ENCODE peak calls at places on chromosomes 6 and 20, in ten cellular contexts. One of them, this sample, is unnamed.
A peak's percentile ranks its signal among the peaks of the same experiment; 100 is the strongest.

GRCh38 chr6:40912158-40912946 is 126.7 kb downstream of the UNC5CL start:
- DNase-seq in ACHN: peak; percentile 23
- DNase-seq in left colon: peak; percentile 62
- DNase-seq in Daoy: peak; percentile 79
- DNase-seq in HCT116: no peak
- DNase-seq in HS-5: no peak
- DNase-seq in activated CD4-positive, alpha-beta T cell treated with anti-CD3 and anti-CD28 coated beads, Interleukin-2, amount 50 U/mL, for 24 hours: no peak
- DNase-seq in stimulated activated naive CD8-positive, alpha-beta T cell treated with anti-CD3 and anti-CD28 coated beads, Interleukin-15, Interleukin-2, amounts not matched to agents 100 U/mL and 50 U/mL, for 24 hours: peak; percentile 24
- DNase-seq in tibial nerve: no peak
- DNase-seq in activated B cell treated with CpG ODN at 0.5 μM for 24 hours: no peak
- DNase-seq in this sample: peak; percentile 36

GRCh38 chr6:4506806-4507205 is 269.4 kb upstream of the CDYL start:
- DNase-seq in stimulated activated naive CD8-positive, alpha-beta T cell treated with anti-CD3 and anti-CD28 coated beads, Interleukin-15, Interleukin-2, amounts not matched to agents 100 U/mL and 50 U/mL, for 24 hours: no peak
- DNase-seq in activated CD4-positive, alpha-beta T cell treated with anti-CD3 and anti-CD28 coated beads, Interleukin-2, amount 50 U/mL, for 24 hours: no peak
- DNase-seq in HCT116: no peak
- DNase-seq in activated B cell treated with CpG ODN at 0.5 μM for 24 hours: no peak
- DNase-seq in ACHN: no peak
- DNase-seq in HS-5: no peak
- DNase-seq in tibial nerve: no peak
- DNase-seq in left colon: no peak
- DNase-seq in Daoy: no peak
- DNase-seq in this sample: no peak

GRCh38 chr20:38732981-38733380 is 8.7 kb downstream of the SLC32A1 start:
- DNase-seq in activated CD4-positive, alpha-beta T cell treated with anti-CD3 and anti-CD28 coated beads, Interleukin-2, amount 50 U/mL, for 24 hours: no peak
- DNase-seq in left colon: no peak
- DNase-seq in tibial nerve: no peak
- DNase-seq in HCT116: no peak
- DNase-seq in ACHN: no peak
- DNase-seq in activated B cell treated with CpG ODN at 0.5 μM for 24 hours: no peak
- DNase-seq in Daoy: no peak
- DNase-seq in HS-5: no peak
- DNase-seq in stimulated activated naive CD8-positive, alpha-beta T cell treated with anti-CD3 and anti-CD28 coated beads, Interleukin-15, Interleukin-2, amounts not matched to agents 100 U/mL and 50 U/mL, for 24 hours: no peak
- DNase-seq in this sample: no peak

GRCh38 chr6:149864578-149865535 is 698 bp upstream of the LRP11 start:
- DNase-seq in activated B cell treated with CpG ODN at 0.5 μM for 24 hours: no peak
- DNase-seq in tibial nerve: no peak
- DNase-seq in Daoy: peak; percentile 70
- DNase-seq in left colon: peak; percentile 20
- DNase-seq in activated CD4-positive, alpha-beta T cell treated with anti-CD3 and anti-CD28 coated beads, Interleukin-2, amount 50 U/mL, for 24 hours: no peak
- DNase-seq in HS-5: no peak
- DNase-seq in ACHN: peak; percentile 74
- DNase-seq in HCT116: no peak
- DNase-seq in stimulated activated naive CD8-positive, alpha-beta T cell treated with anti-CD3 and anti-CD28 coated beads, Interleukin-15, Interleukin-2, amounts not matched to agents 100 U/mL and 50 U/mL, for 24 hours: peak; percentile 13
- DNase-seq in this sample: no peak

GRCh38 chr20:52402514-52402913 is 210.9 kb upstream of the ZFP64 start:
- DNase-seq in HCT116: no peak
- DNase-seq in stimulated activated naive CD8-positive, alpha-beta T cell treated with anti-CD3 and anti-CD28 coated beads, Interleukin-15, Interleukin-2, amounts not matched to agents 100 U/mL and 50 U/mL, for 24 hours: no peak
- DNase-seq in Daoy: no peak
- DNase-seq in HS-5: peak; percentile 61
- DNase-seq in left colon: no peak
- DNase-seq in tibial nerve: no peak
- DNase-seq in activated B cell treated with CpG ODN at 0.5 μM for 24 hours: no peak
- DNase-seq in activated CD4-positive, alpha-beta T cell treated with anti-CD3 and anti-CD28 coated beads, Interleukin-2, amount 50 U/mL, for 24 hours: no peak
- DNase-seq in ACHN: no peak
- DNase-seq in this sample: no peak

GRCh38 chr6:39224058-39224457 is 5.2 kb downstream of the KCNK5 start:
- DNase-seq in tibial nerve: no peak
- DNase-seq in HS-5: no peak
- DNase-seq in activated B cell treated with CpG ODN at 0.5 μM for 24 hours: no peak
- DNase-seq in activated CD4-positive, alpha-beta T cell treated with anti-CD3 and anti-CD28 coated beads, Interleukin-2, amount 50 U/mL, for 24 hours: no peak
- DNase-seq in Daoy: no peak
- DNase-seq in stimulated activated naive CD8-positive, alpha-beta T cell treated with anti-CD3 and anti-CD28 coated beads, Interleukin-15, Interleukin-2, amounts not matched to agents 100 U/mL and 50 U/mL, for 24 hours: no peak
- DNase-seq in HCT116: no peak
- DNase-seq in left colon: no peak
- DNase-seq in ACHN: no peak
- DNase-seq in this sample: no peak

GRCh38 chr6:169398342-169399105 is 144.9 kb upstream of the THBS2 start:
- DNase-seq in Daoy: no peak
- DNase-seq in tibial nerve: no peak
- DNase-seq in activated CD4-positive, alpha-beta T cell treated with anti-CD3 and anti-CD28 coated beads, Interleukin-2, amount 50 U/mL, for 24 hours: no peak
- DNase-seq in ACHN: no peak
- DNase-seq in stimulated activated naive CD8-positive, alpha-beta T cell treated with anti-CD3 and anti-CD28 coated beads, Interleukin-15, Interleukin-2, amounts not matched to agents 100 U/mL and 50 U/mL, for 24 hours: no peak
- DNase-seq in left colon: no peak
- DNase-seq in HCT116: no peak
- DNase-seq in HS-5: no peak
- DNase-seq in activated B cell treated with CpG ODN at 0.5 μM for 24 hours: no peak
- DNase-seq in this sample: no peak

GRCh38 chr6:130524552-130524951 is 158.7 kb downstream of the TMEM200A start:
- DNase-seq in activated CD4-positive, alpha-beta T cell treated with anti-CD3 and anti-CD28 coated beads, Interleukin-2, amount 50 U/mL, for 24 hours: no peak
- DNase-seq in tibial nerve: no peak
- DNase-seq in HS-5: no peak
- DNase-seq in stimulated activated naive CD8-positive, alpha-beta T cell treated with anti-CD3 and anti-CD28 coated beads, Interleukin-15, Interleukin-2, amounts not matched to agents 100 U/mL and 50 U/mL, for 24 hours: no peak
- DNase-seq in ACHN: no peak
- DNase-seq in activated B cell treated with CpG ODN at 0.5 μM for 24 hours: no peak
- DNase-seq in left colon: no peak
- DNase-seq in HCT116: no peak
- DNase-seq in Daoy: no peak
- DNase-seq in this sample: no peak

GRCh38 chr6:75751443-75751842 is 2.4 kb downstream of the MYO6 start:
- DNase-seq in activated B cell treated with CpG ODN at 0.5 μM for 24 hours: no peak
- DNase-seq in tibial nerve: no peak
- DNase-seq in Daoy: peak; percentile 33
- DNase-seq in HCT116: no peak
- DNase-seq in stimulated activated naive CD8-positive, alpha-beta T cell treated with anti-CD3 and anti-CD28 coated beads, Interleukin-15, Interleukin-2, amounts not matched to agents 100 U/mL and 50 U/mL, for 24 hours: no peak
- DNase-seq in HS-5: no peak
- DNase-seq in activated CD4-positive, alpha-beta T cell treated with anti-CD3 and anti-CD28 coated beads, Interleukin-2, amount 50 U/mL, for 24 hours: no peak
- DNase-seq in ACHN: no peak
- DNase-seq in left colon: no peak
- DNase-seq in this sample: no peak

GRCh38 chr6:39004801-39005200 is 43.8 kb upstream of the GLP1R start:
- DNase-seq in left colon: no peak
- DNase-seq in Daoy: no peak
- DNase-seq in tibial nerve: no peak
- DNase-seq in activated CD4-positive, alpha-beta T cell treated with anti-CD3 and anti-CD28 coated beads, Interleukin-2, amount 50 U/mL, for 24 hours: no peak
- DNase-seq in HCT116: no peak
- DNase-seq in stimulated activated naive CD8-positive, alpha-beta T cell treated with anti-CD3 and anti-CD28 coated beads, Interleukin-15, Interleukin-2, amounts not matched to agents 100 U/mL and 50 U/mL, for 24 hours: no peak
- DNase-seq in ACHN: no peak
- DNase-seq in activated B cell treated with CpG ODN at 0.5 μM for 24 hours: no peak
- DNase-seq in HS-5: no peak
- DNase-seq in this sample: no peak

GRCh38 chr20:32828029-32828666 is 8.4 kb downstream of the MAPRE1 start:
- DNase-seq in stimulated activated naive CD8-positive, alpha-beta T cell treated with anti-CD3 and anti-CD28 coated beads, Interleukin-15, Interleukin-2, amounts not matched to agents 100 U/mL and 50 U/mL, for 24 hours: no peak
- DNase-seq in activated B cell treated with CpG ODN at 0.5 μM for 24 hours: no peak
- DNase-seq in left colon: no peak
- DNase-seq in Daoy: no peak
- DNase-seq in ACHN: no peak
- DNase-seq in HCT116: no peak
- DNase-seq in tibial nerve: no peak
- DNase-seq in activated CD4-positive, alpha-beta T cell treated with anti-CD3 and anti-CD28 coated beads, Interleukin-2, amount 50 U/mL, for 24 hours: no peak
- DNase-seq in HS-5: no peak
- DNase-seq in this sample: no peak

GRCh38 chr6:105135056-105135455 is 44.8 kb downstream of the POPDC3 start:
- DNase-seq in stimulated activated naive CD8-positive, alpha-beta T cell treated with anti-CD3 and anti-CD28 coated beads, Interleukin-15, Interleukin-2, amounts not matched to agents 100 U/mL and 50 U/mL, for 24 hours: no peak
- DNase-seq in ACHN: no peak
- DNase-seq in left colon: no peak
- DNase-seq in HCT116: no peak
- DNase-seq in HS-5: peak; percentile 32
- DNase-seq in activated B cell treated with CpG ODN at 0.5 μM for 24 hours: no peak
- DNase-seq in tibial nerve: no peak
- DNase-seq in activated CD4-positive, alpha-beta T cell treated with anti-CD3 and anti-CD28 coated beads, Interleukin-2, amount 50 U/mL, for 24 hours: no peak
- DNase-seq in Daoy: peak; percentile 23
- DNase-seq in this sample: no peak

GRCh38 chr20:25000268-25000801 is 7.8 kb upstream of the APMAP start:
- DNase-seq in HS-5: peak; percentile 94
- DNase-seq in activated CD4-positive, alpha-beta T cell treated with anti-CD3 and anti-CD28 coated beads, Interleukin-2, amount 50 U/mL, for 24 hours: no peak
- DNase-seq in left colon: peak; percentile 36
- DNase-seq in ACHN: no peak
- DNase-seq in Daoy: peak; percentile 45
- DNase-seq in stimulated activated naive CD8-positive, alpha-beta T cell treated with anti-CD3 and anti-CD28 coated beads, Interleukin-15, Interleukin-2, amounts not matched to agents 100 U/mL and 50 U/mL, for 24 hours: no peak
- DNase-seq in HCT116: no peak
- DNase-seq in tibial nerve: peak; percentile 68
- DNase-seq in activated B cell treated with CpG ODN at 0.5 μM for 24 hours: no peak
- DNase-seq in this sample: no peak

GRCh38 chr6:160832422-160832821 is 130.4 kb downstream of the PLG start:
- DNase-seq in stimulated activated naive CD8-positive, alpha-beta T cell treated with anti-CD3 and anti-CD28 coated beads, Interleukin-15, Interleukin-2, amounts not matched to agents 100 U/mL and 50 U/mL, for 24 hours: no peak
- DNase-seq in left colon: no peak
- DNase-seq in activated CD4-positive, alpha-beta T cell treated with anti-CD3 and anti-CD28 coated beads, Interleukin-2, amount 50 U/mL, for 24 hours: no peak
- DNase-seq in HCT116: no peak
- DNase-seq in HS-5: no peak
- DNase-seq in tibial nerve: no peak
- DNase-seq in Daoy: no peak
- DNase-seq in activated B cell treated with CpG ODN at 0.5 μM for 24 hours: no peak
- DNase-seq in ACHN: no peak
- DNase-seq in this sample: no peak

GRCh38 chr6:105799051-105799450 is 287.1 kb upstream of the PRDM1 start:
- DNase-seq in HCT116: no peak
- DNase-seq in activated B cell treated with CpG ODN at 0.5 μM for 24 hours: no peak
- DNase-seq in HS-5: no peak
- DNase-seq in tibial nerve: no peak
- DNase-seq in Daoy: no peak
- DNase-seq in left colon: no peak
- DNase-seq in ACHN: no peak
- DNase-seq in stimulated activated naive CD8-positive, alpha-beta T cell treated with anti-CD3 and anti-CD28 coated beads, Interleukin-15, Interleukin-2, amounts not matched to agents 100 U/mL and 50 U/mL, for 24 hours: no peak
- DNase-seq in activated CD4-positive, alpha-beta T cell treated with anti-CD3 and anti-CD28 coated beads, Interleukin-2, amount 50 U/mL, for 24 hours: no peak
- DNase-seq in this sample: no peak

GRCh38 chr20:19735446-19735845 is 22.6 kb upstream of the RIN2 start:
- DNase-seq in stimulated activated naive CD8-positive, alpha-beta T cell treated with anti-CD3 and anti-CD28 coated beads, Interleukin-15, Interleukin-2, amounts not matched to agents 100 U/mL and 50 U/mL, for 24 hours: peak; percentile 14
- DNase-seq in ACHN: peak; percentile 73
- DNase-seq in tibial nerve: peak; percentile 56
- DNase-seq in left colon: peak; percentile 55
- DNase-seq in activated B cell treated with CpG ODN at 0.5 μM for 24 hours: no peak
- DNase-seq in HS-5: peak; percentile 82
- DNase-seq in HCT116: peak; percentile 19
- DNase-seq in Daoy: peak; percentile 87
- DNase-seq in activated CD4-positive, alpha-beta T cell treated with anti-CD3 and anti-CD28 coated beads, Interleukin-2, amount 50 U/mL, for 24 hours: no peak
- DNase-seq in this sample: peak; percentile 90